ENCODE peak calls at places on chromosomes 16 and 17, in five cellular contexts. One of them, this sample, is unnamed. For H3K4me1 and H3K9me3, the result is how much of the 10 kb centered on the place peaks cover.

GRCh38 chr17:81491193-81491592 is 21.4 kb downstream of the ACTG1 start:
- DNase-seq in transverse colon: peak
- DNase-seq in RWPE2: peak
- DNase-seq in thoracic aorta: no peak
- DNase-seq in CD8-positive, alpha-beta T cell: no peak
- DNase-seq in this sample: no peak

GRCh38 chr17:12619444-12620199 is 46.1 kb upstream of the MYOCD start:
- DNase-seq in transverse colon: no peak
- DNase-seq in RWPE2: no peak
- DNase-seq in thoracic aorta: no peak
- DNase-seq in CD8-positive, alpha-beta T cell: no peak
- DNase-seq in this sample: no peak

GRCh38 chr17:9389116-9389515 is 186.5 kb downstream of the STX8 start:
- DNase-seq in transverse colon: no peak
- DNase-seq in RWPE2: no peak
- DNase-seq in thoracic aorta: no peak
- DNase-seq in CD8-positive, alpha-beta T cell: no peak
- DNase-seq in this sample: no peak

GRCh38 chr17:43626066-43626465 is 35.7 kb downstream of the MEOX1 start:
- DNase-seq in transverse colon: no peak
- DNase-seq in RWPE2: no peak
- DNase-seq in thoracic aorta: no peak
- DNase-seq in CD8-positive, alpha-beta T cell: no peak
- DNase-seq in this sample: no peak

GRCh38 chr17:35287286-35287811 is 44.5 kb downstream of the SLFN5 start:
- DNase-seq in transverse colon: no peak
- DNase-seq in RWPE2: no peak
- DNase-seq in thoracic aorta: no peak
- DNase-seq in CD8-positive, alpha-beta T cell: no peak
- DNase-seq in this sample: no peak

GRCh38 chr17:27546624-27547300 is 84.2 kb upstream of the LGALS9 start:
- DNase-seq in transverse colon: no peak
- DNase-seq in RWPE2: no peak
- DNase-seq in thoracic aorta: no peak
- DNase-seq in CD8-positive, alpha-beta T cell: no peak
- DNase-seq in this sample: no peak

GRCh38 chr17:43092891-43093290 is 32.3 kb downstream of the BRCA1 start:
- DNase-seq in transverse colon: no peak
- DNase-seq in RWPE2: no peak
- DNase-seq in thoracic aorta: no peak
- DNase-seq in CD8-positive, alpha-beta T cell: no peak
- DNase-seq in this sample: no peak

GRCh38 chr16:3030128-3030871 is 6.4 kb downstream of the BICDL2 start:
- DNase-seq in transverse colon: no peak
- DNase-seq in RWPE2: no peak
- DNase-seq in thoracic aorta: no peak
- DNase-seq in CD8-positive, alpha-beta T cell: no peak
- DNase-seq in this sample: no peak

GRCh38 chr17:43951750-43952149 is 2.0 kb downstream of the PYY start:
- DNase-seq in transverse colon: no peak
- DNase-seq in RWPE2: no peak
- DNase-seq in thoracic aorta: no peak
- DNase-seq in CD8-positive, alpha-beta T cell: no peak
- DNase-seq in this sample: no peak

GRCh38 chr17:78654230-78654824 is 77.1 kb upstream of the DNAH17 start:
- DNase-seq in transverse colon: no peak
- DNase-seq in RWPE2: no peak
- DNase-seq in thoracic aorta: no peak
- DNase-seq in CD8-positive, alpha-beta T cell: no peak
- DNase-seq in this sample: no peak

GRCh38 chr17:44917456-44917855 is 2.2 kb upstream of the GFAP start:
- DNase-seq in transverse colon: no peak
- DNase-seq in RWPE2: no peak
- DNase-seq in thoracic aorta: no peak
- DNase-seq in CD8-positive, alpha-beta T cell: no peak
- DNase-seq in this sample: no peak

GRCh38 chr17:40168262-40168832 is 8.9 kb upstream of the RAPGEFL1 start:
- DNase-seq in transverse colon: no peak
- DNase-seq in RWPE2: no peak
- DNase-seq in thoracic aorta: no peak
- DNase-seq in CD8-positive, alpha-beta T cell: peak
- DNase-seq in this sample: no peak

GRCh38 chr17:55053855-55054254 is 85.3 kb downstream of the STXBP4 start:
- DNase-seq in transverse colon: no peak
- DNase-seq in RWPE2: no peak
- DNase-seq in thoracic aorta: no peak
- DNase-seq in CD8-positive, alpha-beta T cell: no peak
- DNase-seq in this sample: no peak

GRCh38 chr16:27503662-27504061 is 46.1 kb downstream of the GTF3C1 start:
- DNase-seq in transverse colon: no peak
- DNase-seq in RWPE2: no peak
- DNase-seq in thoracic aorta: no peak
- DNase-seq in CD8-positive, alpha-beta T cell: no peak
- DNase-seq in this sample: no peak

DNA sequence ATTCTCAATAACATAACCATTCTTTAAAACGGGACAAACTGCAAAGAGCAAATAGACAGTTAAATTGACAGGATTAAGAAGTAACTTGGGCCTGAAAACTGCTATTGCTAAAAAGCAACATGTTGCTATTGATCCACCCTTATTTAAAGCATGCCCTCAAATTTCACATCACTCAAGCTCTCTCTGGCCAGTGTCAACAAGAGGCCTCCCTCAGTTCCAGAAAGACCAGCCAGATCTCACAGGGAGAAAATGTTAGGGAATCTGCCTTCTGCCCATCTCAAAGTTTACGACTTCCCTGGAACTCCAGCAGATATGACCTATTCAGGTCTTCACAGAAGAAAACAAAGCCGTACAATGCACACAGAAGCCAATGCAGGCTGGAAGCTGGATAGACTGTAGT is 9.0 kb downstream of the CFAP20 start:
- DNase-seq in transverse colon: no peak
- DNase-seq in RWPE2: no peak
- DNase-seq in thoracic aorta: no peak
- DNase-seq in CD8-positive, alpha-beta T cell: no peak
- DNase-seq in this sample: no peak
- H3K4me1 ChIP-seq in transverse colon: under half
- H3K4me1 ChIP-seq in RWPE2: under half
- H3K4me1 ChIP-seq in thoracic aorta: under half
- H3K4me1 ChIP-seq in CD8-positive, alpha-beta T cell: under half
- H3K4me1 ChIP-seq in this sample: under half

DNA sequence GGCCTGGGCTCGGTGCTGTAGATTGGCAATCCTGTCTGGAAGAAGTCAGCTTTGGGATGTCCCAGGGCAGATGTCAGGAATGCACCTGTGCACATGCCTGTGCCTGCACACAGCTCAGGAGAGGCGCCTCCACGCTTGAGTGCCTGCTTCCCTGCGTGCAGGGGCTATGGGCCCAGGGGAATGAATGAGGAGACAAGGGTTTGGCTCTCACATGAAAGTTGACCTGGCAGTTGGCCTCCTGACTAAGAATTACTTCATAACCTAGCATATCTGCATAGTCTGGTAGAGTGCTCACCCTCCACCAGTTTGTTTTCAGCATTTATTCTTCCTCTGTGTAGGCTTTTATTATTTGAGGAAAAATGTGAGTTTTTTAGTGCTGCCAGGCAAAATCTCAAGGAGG is 50.0 kb downstream of the PLD6 start:
- DNase-seq in transverse colon: no peak
- DNase-seq in RWPE2: no peak
- DNase-seq in thoracic aorta: no peak
- DNase-seq in CD8-positive, alpha-beta T cell: no peak
- DNase-seq in this sample: no peak
- H3K27ac ChIP-seq in transverse colon: no peak
- H3K27ac ChIP-seq in RWPE2: peak
- H3K27ac ChIP-seq in thoracic aorta: no peak
- H3K27ac ChIP-seq in CD8-positive, alpha-beta T cell: no peak
- H3K27ac ChIP-seq in this sample: no peak

GRCh38 chr16:35570946-35571345 is 2111.5 kb downstream of the TP53TG3F start:
- DNase-seq in transverse colon: no peak
- DNase-seq in RWPE2: no peak
- DNase-seq in thoracic aorta: no peak
- DNase-seq in CD8-positive, alpha-beta T cell: no peak
- DNase-seq in this sample: no peak
- H3K9me3 ChIP-seq in transverse colon: under half
- H3K9me3 ChIP-seq in RWPE2: under half
- H3K9me3 ChIP-seq in thoracic aorta: under half
- H3K9me3 ChIP-seq in CD8-positive, alpha-beta T cell: under half
- H3K9me3 ChIP-seq in this sample: under half

GRCh38 chr17:21291357-21291756 is 6.8 kb downstream of the MAP2K3 start:
- DNase-seq in transverse colon: no peak
- DNase-seq in RWPE2: no peak
- DNase-seq in thoracic aorta: no peak
- DNase-seq in CD8-positive, alpha-beta T cell: no peak
- DNase-seq in this sample: no peak

GRCh38 chr17:21292867-21293845 is 8.6 kb downstream of the MAP2K3 start:
- DNase-seq in transverse colon: no peak
- DNase-seq in RWPE2: no peak
- DNase-seq in thoracic aorta: no peak
- DNase-seq in CD8-positive, alpha-beta T cell: no peak
- DNase-seq in this sample: no peak

GRCh38 chr17:21293846-21294240 is 9.3 kb downstream of the MAP2K3 start:
- DNase-seq in transverse colon: no peak
- DNase-seq in RWPE2: no peak
- DNase-seq in thoracic aorta: no peak
- DNase-seq in CD8-positive, alpha-beta T cell: no peak
- DNase-seq in this sample: no peak

GRCh38 chr17:21289902-21290571 is 5.5 kb downstream of the MAP2K3 start:
- DNase-seq in transverse colon: no peak
- DNase-seq in RWPE2: no peak
- DNase-seq in thoracic aorta: no peak
- DNase-seq in CD8-positive, alpha-beta T cell: no peak
- DNase-seq in this sample: no peak

DNA sequence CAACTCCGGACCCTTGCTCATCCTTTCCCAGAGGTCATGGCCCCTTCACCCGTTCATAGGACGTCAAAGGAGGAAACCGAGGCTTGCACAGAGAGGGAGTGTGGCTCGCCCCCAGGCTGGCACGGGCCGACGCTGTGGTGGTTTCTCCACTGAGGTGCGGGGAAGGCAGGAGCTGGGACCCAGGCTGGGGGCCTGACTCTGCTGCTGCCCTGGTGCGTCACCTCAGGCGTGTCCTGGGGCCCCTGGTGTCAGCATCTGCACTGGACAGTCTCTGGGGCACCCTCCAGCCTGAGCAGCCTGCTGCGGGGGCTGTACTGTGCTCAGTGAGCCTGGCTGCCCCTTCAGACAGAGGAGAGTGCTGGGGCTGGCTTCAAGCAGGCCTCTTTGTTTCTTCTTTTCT is 7.4 kb downstream of the MAP2K3 start:
- DNase-seq in transverse colon: no peak
- DNase-seq in RWPE2: no peak
- DNase-seq in thoracic aorta: no peak
- DNase-seq in CD8-positive, alpha-beta T cell: no peak
- DNase-seq in this sample: no peak
- H3K4me1 ChIP-seq in transverse colon: under half
- H3K4me1 ChIP-seq in RWPE2: under half
- H3K4me1 ChIP-seq in thoracic aorta: under half
- H3K4me1 ChIP-seq in CD8-positive, alpha-beta T cell: under half
- H3K4me1 ChIP-seq in this sample: under half

GRCh38 chr16:11253009-11253994 is 2.7 kb downstream of the SOCS1 start:
- DNase-seq in transverse colon: no peak
- DNase-seq in RWPE2: no peak
- DNase-seq in thoracic aorta: no peak
- DNase-seq in CD8-positive, alpha-beta T cell: peak
- DNase-seq in this sample: no peak
- H3K27ac ChIP-seq in transverse colon: peak
- H3K27ac ChIP-seq in RWPE2: no peak
- H3K27ac ChIP-seq in thoracic aorta: no peak
- H3K27ac ChIP-seq in CD8-positive, alpha-beta T cell: no peak
- H3K27ac ChIP-seq in this sample: no peak

DNA sequence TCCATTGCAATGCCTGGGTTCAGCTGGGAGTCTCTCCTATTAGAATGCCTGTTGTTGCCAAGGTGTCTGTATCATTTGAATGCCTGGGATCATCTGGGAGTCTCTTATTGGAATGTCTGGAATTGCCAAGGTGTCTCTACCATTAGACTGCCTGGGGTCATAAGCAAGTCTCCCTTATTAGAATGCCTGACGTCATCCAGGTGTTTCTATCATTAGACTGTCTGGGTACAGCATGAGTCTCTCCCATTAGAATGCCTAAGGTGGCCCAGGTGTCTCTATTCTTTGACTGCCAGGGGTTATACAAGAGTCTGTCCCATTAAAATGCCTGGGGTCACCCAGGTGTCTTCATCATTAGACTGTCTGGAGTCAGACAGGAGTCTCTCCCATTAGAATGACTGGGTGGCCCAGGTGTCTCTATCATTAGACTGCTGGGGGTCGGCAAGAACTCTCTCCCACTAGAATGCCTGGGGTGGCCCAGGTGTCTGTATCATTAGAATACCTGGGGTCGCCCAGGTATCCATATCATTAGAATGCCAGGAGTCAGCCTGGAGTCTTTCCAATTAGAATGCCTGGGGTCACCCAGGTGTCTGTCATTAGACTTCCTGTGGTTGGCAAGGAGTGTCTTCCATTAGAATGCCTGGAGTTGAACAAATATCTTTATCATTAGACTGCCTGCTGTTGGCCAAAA is 2274.0 kb downstream of the TP53TG3F start:
- DNase-seq in transverse colon: no peak
- DNase-seq in RWPE2: no peak
- DNase-seq in thoracic aorta: no peak
- DNase-seq in CD8-positive, alpha-beta T cell: no peak
- DNase-seq in this sample: no peak
- H3K9me3 ChIP-seq in transverse colon: under half
- H3K9me3 ChIP-seq in RWPE2: under half
- H3K9me3 ChIP-seq in thoracic aorta: under half
- H3K9me3 ChIP-seq in CD8-positive, alpha-beta T cell: under half
- H3K9me3 ChIP-seq in this sample: under half

GRCh38 chr17:75370288-75370687 is 35.2 kb downstream of the GRB2 start:
- DNase-seq in transverse colon: no peak
- DNase-seq in RWPE2: no peak
- DNase-seq in thoracic aorta: peak
- DNase-seq in CD8-positive, alpha-beta T cell: no peak
- DNase-seq in this sample: no peak
- H3K4me1 ChIP-seq in transverse colon: under half
- H3K4me1 ChIP-seq in RWPE2: under half
- H3K4me1 ChIP-seq in thoracic aorta: under half
- H3K4me1 ChIP-seq in CD8-positive, alpha-beta T cell: half or more
- H3K4me1 ChIP-seq in this sample: under half

DNA sequence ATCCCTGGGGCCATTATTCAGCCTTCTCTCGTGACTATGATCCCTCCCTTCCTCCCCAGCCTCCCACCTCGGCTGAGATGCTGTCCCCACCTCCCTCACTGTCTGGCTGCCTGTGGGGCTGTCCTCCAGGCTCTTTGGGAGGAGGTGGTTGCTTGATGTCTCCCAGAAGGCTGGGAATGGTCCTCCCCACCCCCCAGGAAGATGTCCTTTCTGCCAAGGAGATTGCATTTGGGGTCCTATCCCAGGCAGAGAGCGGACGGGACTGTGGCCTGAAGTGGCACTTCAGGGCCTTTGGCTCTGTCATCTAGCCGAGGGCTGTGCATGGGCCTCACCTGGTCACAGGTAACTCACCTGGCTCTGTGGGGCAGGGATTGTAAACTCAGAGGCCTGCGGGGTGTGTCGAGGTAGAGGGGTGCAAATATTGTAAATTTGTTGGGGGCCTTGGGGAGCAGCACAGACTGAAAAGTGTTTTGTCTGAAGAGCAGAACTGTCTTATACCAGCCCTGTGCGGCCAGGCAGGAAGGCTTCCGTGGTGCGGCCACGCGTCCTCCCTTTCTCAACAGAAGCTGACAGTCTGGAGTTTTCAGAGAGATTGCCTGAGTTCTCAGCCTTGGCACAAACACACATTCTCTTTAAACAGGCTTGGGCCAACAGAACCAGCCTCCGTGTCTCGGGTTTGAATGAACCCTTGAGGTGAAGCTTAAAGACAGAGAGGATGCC is 177.9 kb downstream of the SEC14L1 start:
- DNase-seq in transverse colon: peak
- DNase-seq in RWPE2: peak
- DNase-seq in thoracic aorta: no peak
- DNase-seq in CD8-positive, alpha-beta T cell: no peak
- DNase-seq in this sample: no peak
- H3K27ac ChIP-seq in transverse colon: peak
- H3K27ac ChIP-seq in RWPE2: peak
- H3K27ac ChIP-seq in thoracic aorta: peak
- H3K27ac ChIP-seq in CD8-positive, alpha-beta T cell: no peak
- H3K27ac ChIP-seq in this sample: no peak